ENCODE peak calls at places on chromosomes 12 and 14, in four cellular contexts. One of them, this sample, is unnamed. For H3K9me3, the result is how much of the 10 kb centered on the place peaks cover.

GRCh38 chr12:69666798-69667197 is 32.3 kb downstream of the BEST3 start:
- DNase-seq in H1: no peak
- DNase-seq in H9: no peak
- DNase-seq in IMR-90: no peak
- DNase-seq in this sample: no peak

GRCh38 chr14:76655331-76655730 is 105.9 kb upstream of the VASH1 start:
- DNase-seq in H9: no peak
- DNase-seq in IMR-90: no peak
- DNase-seq in H1: no peak
- DNase-seq in this sample: no peak

GRCh38 chr12:117502633-117503032 is 141.2 kb upstream of the NOS1 start:
- DNase-seq in IMR-90: no peak
- DNase-seq in H9: no peak
- DNase-seq in H1: no peak
- DNase-seq in this sample: no peak

GRCh38 chr12:7129647-7130536 is at the start of gene CLSTN3:
- DNase-seq in H9: peak
- DNase-seq in IMR-90: peak
- DNase-seq in H1: peak
- DNase-seq in this sample: peak

GRCh38 chr12:93434305-93434704 is 7.4 kb downstream of the UBE2N start:
- DNase-seq in IMR-90: peak
- DNase-seq in H1: no peak
- DNase-seq in H9: no peak
- DNase-seq in this sample: no peak

GRCh38 chr12:68831751-68832503 is 23.9 kb downstream of the MDM2 start:
- DNase-seq in IMR-90: no peak
- DNase-seq in H1: no peak
- DNase-seq in H9: no peak
- DNase-seq in this sample: no peak

GRCh38 chr12:131106542-131106941 is 152.8 kb downstream of the ADGRD1 start:
- DNase-seq in H1: no peak
- DNase-seq in IMR-90: no peak
- DNase-seq in H9: no peak
- DNase-seq in this sample: no peak

GRCh38 chr12:1605129-1606020 is 11.0 kb upstream of the FBXL14 start:
- DNase-seq in H9: peak
- DNase-seq in IMR-90: peak
- DNase-seq in H1: peak
- DNase-seq in this sample: peak

GRCh38 chr12:11853126-11853525 is 203.7 kb downstream of the ETV6 start:
- DNase-seq in IMR-90: no peak
- DNase-seq in H9: no peak
- DNase-seq in H1: no peak
- DNase-seq in this sample: no peak

GRCh38 chr14:59897757-59898383 is 22.1 kb upstream of the LRRC9 start:
- DNase-seq in H9: peak
- DNase-seq in H1: no peak
- DNase-seq in IMR-90: no peak
- DNase-seq in this sample: no peak

GRCh38 chr12:79685068-79685467 is 5.7 kb downstream of the PAWR start:
- DNase-seq in IMR-90: peak
- DNase-seq in H9: no peak
- DNase-seq in H1: no peak
- DNase-seq in this sample: no peak

GRCh38 chr14:32572867-32573149 is 243.7 kb downstream of the AKAP6 start:
- DNase-seq in H9: no peak
- DNase-seq in IMR-90: no peak
- DNase-seq in H1: no peak
- DNase-seq in this sample: no peak

GRCh38 chr14:24665440-24665991 is 31.5 kb upstream of the GZMB start:
- DNase-seq in H1: no peak
- DNase-seq in IMR-90: no peak
- DNase-seq in H9: no peak
- DNase-seq in this sample: no peak

GRCh38 chr12:2813573-2814185 is 1.2 kb downstream of the ITFG2 start:
- DNase-seq in IMR-90: peak
- DNase-seq in H9: peak
- DNase-seq in H1: no peak
- DNase-seq in this sample: no peak

GRCh38 chr14:68144051-68144681 is 324.6 kb downstream of the RAD51B start:
- DNase-seq in H9: no peak
- DNase-seq in H1: no peak
- DNase-seq in IMR-90: peak
- DNase-seq in this sample: no peak
- H2BK120ac ChIP-seq in H9: no peak
- H2BK120ac ChIP-seq in H1: no peak
- H2BK120ac ChIP-seq in IMR-90: peak
- H2BK120ac ChIP-seq in this sample: no peak

GRCh38 chr14:19800282-19801117 is 3.1 kb upstream of the OR4N2 start:
- DNase-seq in H1: no peak
- DNase-seq in H9: no peak
- DNase-seq in IMR-90: no peak
- DNase-seq in this sample: no peak

GRCh38 chr14:19801118-19801464 is 2.5 kb upstream of the OR4N2 start:
- DNase-seq in H9: no peak
- DNase-seq in IMR-90: no peak
- DNase-seq in H1: no peak
- DNase-seq in this sample: no peak

GRCh38 chr14:19799880-19800279 is 3.7 kb upstream of the OR4N2 start:
- DNase-seq in H9: no peak
- DNase-seq in H1: no peak
- DNase-seq in IMR-90: no peak
- DNase-seq in this sample: no peak
- H3K9me3 ChIP-seq in H9: half or more
- H3K9me3 ChIP-seq in H1: under half
- H3K9me3 ChIP-seq in IMR-90: under half
- H3K9me3 ChIP-seq in this sample: under half

GRCh38 chr12:127414186-127414585 is 852.8 kb upstream of the TMEM132C start:
- DNase-seq in H1: no peak
- DNase-seq in H9: no peak
- DNase-seq in IMR-90: no peak
- DNase-seq in this sample: no peak
- H2AK5ac ChIP-seq in H1: no peak
- H2AK5ac ChIP-seq in H9: no peak
- H2AK5ac ChIP-seq in IMR-90: no peak
- H2AK5ac ChIP-seq in this sample: no peak

GRCh38 chr12:3990356-3990975 is 117.3 kb upstream of the PARP11 start:
- DNase-seq in IMR-90: no peak
- DNase-seq in H1: no peak
- DNase-seq in H9: no peak
- DNase-seq in this sample: no peak

GRCh38 chr12:3991798-3992580 is 118.8 kb upstream of the PARP11 start:
- DNase-seq in H1: no peak
- DNase-seq in IMR-90: no peak
- DNase-seq in H9: no peak
- DNase-seq in this sample: no peak

GRCh38 chr12:3987571-3987970 is 114.4 kb upstream of the PARP11 start:
- DNase-seq in H9: no peak
- DNase-seq in IMR-90: no peak
- DNase-seq in H1: no peak
- DNase-seq in this sample: no peak

GRCh38 chr12:3988519-3989217 is 115.5 kb upstream of the PARP11 start:
- DNase-seq in H1: no peak
- DNase-seq in IMR-90: no peak
- DNase-seq in H9: no peak
- DNase-seq in this sample: no peak

GRCh38 chr12:3989218-3989550 is 116.0 kb upstream of the PARP11 start:
- DNase-seq in IMR-90: no peak
- DNase-seq in H9: no peak
- DNase-seq in H1: no peak
- DNase-seq in this sample: no peak
- H2BK120ac ChIP-seq in IMR-90: no peak
- H2BK120ac ChIP-seq in H9: no peak
- H2BK120ac ChIP-seq in H1: no peak
- H2BK120ac ChIP-seq in this sample: no peak

GRCh38 chr14:105883066-105884005 is 357.0 kb downstream of the TMEM121 start:
- DNase-seq in H1: no peak
- DNase-seq in IMR-90: no peak
- DNase-seq in H9: no peak
- DNase-seq in this sample: no peak

GRCh38 chr14:105882626-105883025 is 356.2 kb downstream of the TMEM121 start:
- DNase-seq in H1: no peak
- DNase-seq in H9: no peak
- DNase-seq in IMR-90: no peak
- DNase-seq in this sample: no peak

GRCh38 chr14:105885561-105886320 is 359.4 kb downstream of the TMEM121 start:
- DNase-seq in H9: no peak
- DNase-seq in IMR-90: no peak
- DNase-seq in H1: no peak
- DNase-seq in this sample: no peak

GRCh38 chr14:105888151-105888550 is 361.8 kb downstream of the TMEM121 start:
- DNase-seq in IMR-90: no peak
- DNase-seq in H1: no peak
- DNase-seq in H9: no peak
- DNase-seq in this sample: no peak

GRCh38 chr14:105884808-105885281 is 358.5 kb downstream of the TMEM121 start:
- DNase-seq in H9: no peak
- DNase-seq in H1: no peak
- DNase-seq in IMR-90: no peak
- DNase-seq in this sample: no peak
- H3K9me3 ChIP-seq in H9: half or more
- H3K9me3 ChIP-seq in H1: half or more
- H3K9me3 ChIP-seq in IMR-90: under half
- H3K9me3 ChIP-seq in this sample: under half

DNA sequence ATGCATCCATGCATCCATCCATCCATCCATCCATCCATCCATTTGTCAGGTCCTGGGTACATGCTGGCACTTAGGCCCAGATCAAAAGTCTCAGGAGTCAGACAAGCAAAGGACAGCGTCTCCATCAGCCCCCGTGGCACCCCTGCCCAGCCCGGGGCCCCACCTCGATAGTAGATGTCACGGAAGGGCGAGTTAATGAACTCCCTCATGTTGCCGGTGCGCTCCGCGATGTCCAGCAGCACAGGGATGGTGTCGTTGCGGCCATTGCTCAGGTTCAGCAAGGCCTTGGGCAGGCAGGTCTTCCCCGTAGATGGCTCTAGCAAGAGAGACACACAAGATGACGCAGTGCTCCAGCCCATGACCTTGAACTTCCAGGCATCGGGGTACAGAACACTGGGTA is 30.4 kb downstream of the TRPV4 start:
- DNase-seq in H9: no peak
- DNase-seq in IMR-90: no peak
- DNase-seq in H1: no peak
- DNase-seq in this sample: no peak
- H2AK5ac ChIP-seq in H9: no peak
- H2AK5ac ChIP-seq in IMR-90: no peak
- H2AK5ac ChIP-seq in H1: no peak
- H2AK5ac ChIP-seq in this sample: no peak

DNA sequence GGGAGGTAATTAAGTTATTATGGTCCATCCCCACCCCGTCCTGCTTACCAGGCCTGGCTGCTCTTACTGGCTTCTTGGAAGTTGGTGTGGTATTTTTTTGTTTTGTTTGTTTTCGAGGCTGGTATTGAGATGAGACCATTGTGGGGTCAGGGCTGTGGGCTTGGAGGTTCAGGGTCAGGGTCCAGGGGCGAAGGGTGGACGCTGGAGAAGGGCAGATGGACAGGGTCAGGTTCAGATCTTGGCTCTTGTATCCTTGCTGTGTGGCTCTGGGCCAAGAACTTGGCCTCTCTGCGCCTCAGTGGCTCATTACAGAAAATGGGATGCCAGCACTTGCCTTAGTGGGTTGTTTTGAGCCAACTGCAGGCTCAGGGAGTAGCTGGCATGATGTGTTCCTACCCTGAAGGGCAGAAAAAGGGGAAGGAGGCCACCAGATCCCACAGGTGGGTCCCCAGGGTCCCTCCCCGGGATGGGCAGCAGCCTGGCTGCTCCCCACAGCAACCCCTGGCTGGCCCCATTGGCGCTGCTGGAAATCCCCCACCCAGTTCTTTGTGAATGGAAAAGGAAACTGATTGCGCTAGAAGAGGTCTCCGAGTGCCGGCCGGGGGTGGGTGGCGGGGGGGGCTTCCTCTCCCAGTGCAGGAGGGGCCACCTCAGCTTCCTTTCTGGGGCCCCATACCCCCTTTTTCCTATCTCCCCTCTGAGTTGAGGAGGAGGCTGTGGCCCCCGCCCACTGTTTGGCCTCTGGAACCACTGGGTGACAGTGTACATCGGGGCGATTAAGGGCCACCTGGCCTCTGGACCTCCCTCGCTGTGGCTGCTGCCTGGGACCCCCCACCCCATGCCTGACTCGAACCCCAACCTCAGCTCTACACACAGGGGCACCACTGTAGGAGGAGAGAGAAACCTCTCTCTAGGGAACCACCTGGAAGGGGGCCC is 25.0 kb downstream of the SH2B3 start:
- DNase-seq in H1: no peak
- DNase-seq in H9: no peak
- DNase-seq in IMR-90: no peak
- DNase-seq in this sample: no peak
- H2BK120ac ChIP-seq in H1: peak
- H2BK120ac ChIP-seq in H9: no peak
- H2BK120ac ChIP-seq in IMR-90: no peak
- H2BK120ac ChIP-seq in this sample: no peak

GRCh38 chr12:133037207-133038005 is at the start of gene ZNF84:
- DNase-seq in IMR-90: peak
- DNase-seq in H9: peak
- DNase-seq in H1: peak
- DNase-seq in this sample: peak

GRCh38 chr12:133038310-133038709 is 1.0 kb downstream of the ZNF84 start:
- DNase-seq in H1: no peak
- DNase-seq in H9: no peak
- DNase-seq in IMR-90: no peak
- DNase-seq in this sample: no peak
- H3K9me3 ChIP-seq in H1: under half
- H3K9me3 ChIP-seq in H9: under half
- H3K9me3 ChIP-seq in IMR-90: under half
- H3K9me3 ChIP-seq in this sample: half or more

GRCh38 chr12:120438495-120439198 is 734 bp downstream of the COX6A1 start:
- DNase-seq in H1: no peak
- DNase-seq in H9: no peak
- DNase-seq in IMR-90: no peak
- DNase-seq in this sample: no peak

GRCh38 chr12:120432772-120433525 is 5.0 kb upstream of the COX6A1 start:
- DNase-seq in H9: no peak
- DNase-seq in IMR-90: no peak
- DNase-seq in H1: no peak
- DNase-seq in this sample: no peak

GRCh38 chr12:120439646-120440247 is 1.8 kb downstream of the COX6A1 start:
- DNase-seq in H1: peak
- DNase-seq in H9: peak
- DNase-seq in IMR-90: peak
- DNase-seq in this sample: peak

GRCh38 chr12:120437735-120438494 is at the start of gene COX6A1:
- DNase-seq in H9: peak
- DNase-seq in H1: peak
- DNase-seq in IMR-90: peak
- DNase-seq in this sample: peak
- H2AK5ac ChIP-seq in H9: no peak
- H2AK5ac ChIP-seq in H1: no peak
- H2AK5ac ChIP-seq in IMR-90: peak
- H2AK5ac ChIP-seq in this sample: no peak

GRCh38 chr14:72404998-72405397 is 472.8 kb downstream of the RGS6 start:
- DNase-seq in H1: no peak
- DNase-seq in IMR-90: no peak
- DNase-seq in H9: no peak
- DNase-seq in this sample: no peak
- H2BK120ac ChIP-seq in H1: no peak
- H2BK120ac ChIP-seq in IMR-90: no peak
- H2BK120ac ChIP-seq in H9: no peak
- H2BK120ac ChIP-seq in this sample: no peak